ENCODE peak calls at places on chromosome 17, in four cellular contexts. U, N, B and F are unnamed samples.

GRCh38 chr17:8029121-8029520 is 9.7 kb upstream of the ALOX15B start:
- DNase-seq in U (peak), N (no peak), B (no peak), F (no peak)

GRCh38 chr17:73998246-73999220 is 204.9 kb upstream of the RPL38 start:
- DNase-seq in N (peak), B (peak), U (peak), F (peak)

GRCh38 chr17:29607557-29608195 is 14.7 kb downstream of the ANKRD13B start:
- DNase-seq in U (no peak), B (no peak), N (peak), F (no peak)

GRCh38 chr17:80364091-80364691 is 50.8 kb upstream of the ENDOV start:
- DNase-seq in B (peak), U (peak), N (peak), F (peak)

GRCh38 chr17:66431080-66431795 is 128.8 kb downstream of the PRKCA start:
- DNase-seq in U (no peak), N (no peak), B (no peak), F (no peak)

GRCh38 chr17:72832306-72832705 is 260.2 kb downstream of the SLC39A11 start:
- DNase-seq in U (no peak), N (no peak), B (no peak), F (no peak)

GRCh38 chr17:19302791-19303233 is 59.7 kb downstream of the B9D1 start:
- DNase-seq in U (no peak), N (no peak), B (no peak), F (peak)

GRCh38 chr17:48733632-48734327 is 5.2 kb upstream of the HOXB13 start:
- DNase-seq in B (no peak), U (peak), N (no peak), F (no peak)

GRCh38 chr17:46898364-46898763 is 24.6 kb upstream of the GOSR2 start:
- DNase-seq in U (no peak), B (no peak), N (no peak), F (no peak)

GRCh38 chr17:3710951-3711383 is 12.7 kb upstream of the HASPIN start:
- DNase-seq in U (peak), B (peak), N (no peak), F (peak)

GRCh38 chr17:77325826-77326581 is 185.2 kb downstream of the SEC14L1 start:
- DNase-seq in U (no peak), N (no peak), B (no peak), F (peak)

GRCh38 chr17:17906418-17907215 is 65.6 kb downstream of the TOM1L2 start:
- DNase-seq in N (no peak), U (peak), B (no peak), F (no peak)

GRCh38 chr17:72702998-72703397 is 389.5 kb downstream of the SLC39A11 start:
- DNase-seq in B (no peak), N (no peak), U (peak), F (no peak)

GRCh38 chr17:45143767-45144198 is 4.5 kb upstream of the HEXIM1 start:
- DNase-seq in B (peak), U (no peak), N (peak), F (no peak)

GRCh38 chr17:30221346-30221745 is 14.2 kb downstream of the SLC6A4 start:
- DNase-seq in N (no peak), U (no peak), B (no peak), F (no peak)

GRCh38 chr17:37752482-37752881 is 7.6 kb upstream of the HNF1B start:
- DNase-seq in N (no peak), U (peak), B (no peak), F (no peak)

GRCh38 chr17:74200112-74200511 is 3.4 kb upstream of the RPL38 start:
- DNase-seq in B (no peak), U (no peak), N (no peak), F (no peak)

GRCh38 chr17:40471856-40472732 is 28.8 kb downstream of the IGFBP4 start:
- DNase-seq in U (no peak), N (no peak), B (no peak), F (no peak)

GRCh38 chr17:6376901-6377300 is 58.0 kb downstream of the AIPL1 start:
- DNase-seq in N (no peak), B (peak), U (no peak), F (no peak)

GRCh38 chr17:6377906-6378305 is 57.0 kb downstream of the AIPL1 start:
- DNase-seq in U (no peak), N (no peak), B (no peak), F (no peak)

GRCh38 chr17:6374761-6375312 is 60.1 kb downstream of the AIPL1 start:
- DNase-seq in U (peak), B (peak), N (no peak), F (no peak)

DNA sequence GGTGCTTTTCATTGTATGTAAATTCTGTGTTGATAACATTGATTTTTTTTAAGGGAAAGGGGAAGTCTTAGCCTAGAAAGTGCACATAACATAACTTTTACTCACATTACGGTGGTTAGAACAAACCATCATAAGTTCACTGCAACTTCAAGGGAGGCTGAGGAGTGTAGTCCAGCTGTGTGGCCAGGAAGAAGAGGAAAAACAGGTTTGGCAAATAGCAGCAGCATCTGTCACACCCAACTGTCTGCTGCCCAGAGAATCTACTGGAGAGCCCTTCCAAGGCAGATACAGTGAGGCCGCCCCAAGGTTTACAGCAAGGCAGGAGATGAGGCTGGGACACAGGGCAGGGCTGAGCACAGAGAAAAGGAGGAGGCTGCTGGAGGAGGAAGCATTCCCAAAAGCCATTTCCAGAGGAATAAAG is 60.6 kb downstream of the AIPL1 start:
- DNase-seq in N (no peak), B (peak), U (peak), F (no peak)
- TF ChIP-seq EZH2phosphoT487 in N (no peak), B (no peak), U (no peak), F (no peak)

DNA sequence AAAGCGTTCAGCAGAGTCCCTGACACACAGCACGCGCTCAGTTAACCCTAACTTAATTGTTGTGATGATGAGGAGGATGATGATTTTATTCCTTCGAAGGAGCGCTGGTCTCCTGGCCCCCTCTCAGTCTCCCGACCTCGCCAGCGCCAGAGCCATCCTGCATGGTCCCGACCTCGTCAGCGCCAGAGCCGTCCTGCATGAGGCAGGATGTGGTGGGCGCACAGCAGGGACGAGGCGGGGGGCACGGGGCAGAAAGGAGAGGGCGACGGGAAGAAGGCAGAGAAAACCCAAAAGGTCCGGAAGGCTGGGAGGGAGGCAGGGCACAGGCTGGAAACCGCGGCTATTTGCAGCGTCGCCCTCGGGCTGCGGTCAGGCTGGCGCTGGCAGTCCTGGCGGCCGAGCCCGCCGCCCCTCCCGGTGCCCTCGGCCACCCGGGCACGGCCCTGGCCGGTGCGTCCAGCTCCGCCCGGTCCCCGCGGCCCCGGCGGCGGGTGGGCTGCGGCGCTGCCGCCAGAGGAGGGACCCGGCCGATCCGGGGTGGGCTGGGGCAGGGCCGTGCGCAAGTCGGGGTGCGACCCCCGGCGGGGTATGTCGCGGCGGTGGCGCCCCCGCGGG is 3.0 kb upstream of the TAC4 start:
- DNase-seq in U (peak), B (peak), N (peak), F (no peak)
- TF ChIP-seq EZH2phosphoT487 in U (no peak), B (no peak), N (no peak), F (no peak)

DNA sequence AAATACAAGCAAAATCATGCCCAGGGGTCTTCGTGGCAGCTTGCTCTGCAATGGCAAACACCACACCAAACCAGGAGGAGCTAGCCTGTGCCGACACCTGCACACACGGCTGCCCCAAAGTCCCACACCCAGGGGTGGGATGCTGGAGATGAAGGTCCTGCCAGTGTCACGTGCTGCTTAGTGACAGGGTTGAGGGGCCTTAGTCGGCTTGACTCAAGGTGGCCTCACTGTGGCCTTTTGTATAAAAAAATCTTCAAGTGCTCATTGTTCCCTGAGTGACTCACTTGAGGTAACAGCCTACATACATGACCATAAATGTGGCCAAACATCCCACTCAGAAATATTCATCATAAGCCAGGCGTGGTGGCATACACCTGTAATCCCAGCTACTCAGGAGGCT is 7.3 kb downstream of the TRIM65 start:
- DNase-seq in B (no peak), U (peak), N (no peak), F (no peak)
- TF ChIP-seq EZH2phosphoT487 in B (no peak), U (no peak), N (no peak), F (no peak)

DNA sequence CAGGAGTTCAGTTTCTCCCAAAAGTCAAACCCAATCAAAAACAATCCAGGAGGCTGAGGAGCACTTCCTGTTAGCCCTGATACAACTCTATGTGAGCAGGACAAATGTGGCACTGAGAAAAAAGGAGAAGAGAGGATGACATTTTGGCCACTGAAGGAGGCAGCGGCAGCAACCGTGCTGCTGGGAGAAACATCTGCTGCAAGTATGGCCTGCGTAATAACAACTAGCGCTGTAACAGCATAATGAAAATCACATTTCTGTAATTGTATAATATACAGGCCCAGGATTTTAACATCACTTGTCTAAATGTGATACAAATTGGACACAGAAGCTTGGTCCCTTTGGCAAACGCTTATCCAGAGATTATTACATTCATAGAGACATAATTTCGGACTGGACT is 26.9 kb upstream of the ELAC2 start:
- DNase-seq in U (no peak), B (no peak), N (peak), F (no peak)
- TF ChIP-seq EZH2phosphoT487 in U (no peak), B (no peak), N (no peak), F (no peak)

GRCh38 chr17:1073241-1073962 is 76.5 kb downstream of the TIMM22 start:
- DNase-seq in B (no peak), N (no peak), U (no peak), F (no peak)

GRCh38 chr17:1072551-1072961 is 75.6 kb downstream of the TIMM22 start:
- DNase-seq in U (no peak), B (no peak), N (no peak), F (no peak)

GRCh38 chr17:1076982-1077302 is 80.0 kb downstream of the TIMM22 start:
- DNase-seq in B (no peak), N (no peak), U (no peak), F (no peak)

GRCh38 chr17:1076299-1076981 is 79.5 kb downstream of the TIMM22 start:
- DNase-seq in N (no peak), B (no peak), U (no peak), F (no peak)

DNA sequence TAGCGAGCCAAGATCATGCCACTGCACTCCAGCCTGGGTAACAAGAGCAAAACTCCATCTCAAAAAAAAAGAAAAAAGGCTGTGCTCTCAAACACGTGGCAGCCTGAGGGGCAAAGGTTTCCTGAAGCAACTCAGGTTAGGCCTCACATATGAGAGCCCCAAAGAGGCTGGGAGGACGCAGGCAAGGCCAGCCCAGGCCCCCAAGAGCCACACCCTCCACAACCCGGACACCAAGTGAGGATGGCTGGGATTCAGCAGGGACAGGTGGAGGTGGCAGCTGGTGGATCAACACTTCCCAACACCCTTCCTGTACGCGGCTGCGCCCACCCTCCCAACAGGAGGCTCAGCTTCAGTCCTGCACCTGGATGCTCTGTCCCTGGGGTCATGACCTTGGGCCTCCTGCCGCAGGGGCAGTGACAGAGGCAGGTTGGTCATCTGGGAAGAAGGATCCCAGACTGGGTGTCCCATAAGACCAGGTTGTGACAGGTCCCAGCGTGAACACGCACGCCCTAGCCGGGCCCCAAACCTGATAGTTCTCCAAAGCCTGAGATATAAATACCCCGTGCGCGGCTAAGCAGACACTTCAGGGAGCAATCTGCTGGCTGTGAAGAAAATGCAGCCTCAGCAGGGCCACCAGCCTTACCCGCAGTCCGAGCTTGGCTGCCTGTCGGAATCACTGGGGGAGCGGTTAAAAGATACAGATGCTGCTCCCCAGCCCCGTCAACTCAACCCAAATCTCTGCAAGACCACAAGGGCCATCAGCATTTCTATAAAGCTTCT is 78.1 kb downstream of the TIMM22 start:
- DNase-seq in N (no peak), U (no peak), B (no peak), F (no peak)
- TF ChIP-seq EZH2phosphoT487 in N (no peak), U (no peak), B (no peak), F (no peak)